ENCODE peak calls at places on chromosomes 6 and 20, in ten cellular contexts. Y is activated CD4-positive, CD25-positive, alpha-beta regulatory T cell; A is GM04503; X is Caki2; K is non-pigmented ciliary epithelial cell; C is activated CD4-positive, alpha-beta T cell treated with anti-CD3 and anti-CD28 coated beads, Interleukin-2, amount 10 ng/mL, durations not matched to agents 7 days and 5 days; Q is A549; P is effector memory CD4-positive, alpha-beta T cell; I is WERI-Rb-1; G is H9. S is an unnamed sample.

GRCh38 chr6:64817525-64817924 is 889.5 kb downstream of the EYS start:
- DNase-seq in Y (no peak), A (no peak), X (no peak), K (no peak), C (no peak), Q (no peak), P (no peak), I (no peak), G (no peak), S (no peak)

GRCh38 chr20:57439432-57439831 is 48.2 kb downstream of the RBM38 start:
- DNase-seq in Y (no peak), A (no peak), X (peak), K (no peak), C (no peak), Q (no peak), P (no peak), I (no peak), G (no peak), S (peak)

GRCh38 chr6:79812195-79812594 is 135.2 kb downstream of the ELOVL4 start:
- DNase-seq in Y (no peak), A (no peak), X (no peak), K (no peak), C (no peak), Q (no peak), P (no peak), I (peak), G (peak), S (no peak)

GRCh38 chr6:32844839-32845372 is 1.1 kb upstream of the PSMB8 start:
- DNase-seq in Y (no peak), A (no peak), X (no peak), K (no peak), C (no peak), Q (no peak), P (no peak), I (no peak), G (no peak), S (no peak)

GRCh38 chr6:102798631-102799030 is 1405.1 kb downstream of the GRIK2 start:
- DNase-seq in Y (no peak), A (no peak), X (no peak), K (no peak), C (no peak), Q (no peak), P (no peak), I (no peak), G (peak), S (no peak)

GRCh38 chr20:47660983-47661711 is 124.1 kb downstream of the SULF2 start:
- DNase-seq in Y (no peak), A (no peak), X (no peak), K (no peak), C (no peak), Q (no peak), P (no peak), I (no peak), G (no peak), S (no peak)

GRCh38 chr20:43941476-43942212 is 27.0 kb downstream of the TOX2 start:
- DNase-seq in Y (no peak), A (no peak), X (no peak), K (no peak), C (no peak), Q (peak), P (no peak), I (no peak), G (no peak), S (no peak)

GRCh38 chr6:112466378-112467151 is 119.4 kb downstream of the RFPL4B start:
- DNase-seq in Y (no peak), A (peak), X (no peak), K (no peak), C (no peak), Q (no peak), P (no peak), I (no peak), G (no peak), S (no peak)

GRCh38 chr6:112432853-112433252 is 85.7 kb downstream of the RFPL4B start:
- DNase-seq in Y (no peak), A (no peak), X (no peak), K (no peak), C (no peak), Q (no peak), P (no peak), I (no peak), G (no peak), S (no peak)

GRCh38 chr20:44038681-44039123 is 124.0 kb downstream of the TOX2 start:
- DNase-seq in Y (no peak), A (no peak), X (no peak), K (no peak), C (no peak), Q (no peak), P (no peak), I (peak), G (no peak), S (peak)

GRCh38 chr6:161618816-161619454 is 345.1 kb upstream of the AGPAT4 start:
- DNase-seq in Y (no peak), A (peak), X (peak), K (peak), C (no peak), Q (peak), P (no peak), I (peak), G (peak), S (peak)

GRCh38 chr6:100268326-100268725 is 196.4 kb downstream of the SIM1 start:
- DNase-seq in Y (no peak), A (no peak), X (no peak), K (no peak), C (no peak), Q (no peak), P (no peak), I (no peak), G (no peak), S (no peak)

GRCh38 chr20:36548704-36549627 is 7.6 kb downstream of the MYL9 start:
- DNase-seq in Y (no peak), A (no peak), X (no peak), K (no peak), C (no peak), Q (no peak), P (no peak), I (no peak), G (no peak), S (no peak)

GRCh38 chr20:44097521-44098255 is 89.3 kb downstream of the JPH2 start:
- DNase-seq in Y (no peak), A (no peak), X (no peak), K (no peak), C (no peak), Q (no peak), P (no peak), I (no peak), G (no peak), S (no peak)

GRCh38 chr6:146258206-146258605 is 229.3 kb downstream of the GRM1 start:
- DNase-seq in Y (no peak), A (no peak), X (no peak), K (no peak), C (no peak), Q (no peak), P (no peak), I (no peak), G (no peak), S (no peak)